ENCODE peak calls at places on chromosomes 2 and 18, in seven cellular contexts. W is Peyer's patch, V is heart left ventricle, K is tibial nerve, N is A549, R is prostate gland, G is esophagus squamous epithelium. A is an unnamed sample.

GRCh38 chr18:61946449-61946848 is 53.6 kb upstream of the RNF152 start:
- DNase-seq in W (no peak), K (no peak), G (no peak), N (no peak), V (no peak), R (no peak), A (no peak)

GRCh38 chr18:27871731-27872130 is 305.2 kb downstream of the CDH2 start:
- DNase-seq in V (no peak), N (no peak), G (no peak), R (no peak), K (no peak), W (no peak), A (no peak)

GRCh38 chr18:48996901-48997463 is 46.2 kb upstream of the SMAD7 start:
- DNase-seq in K (no peak), W (no peak), R (no peak), G (no peak), V (no peak), N (peak; percentile 91), A (no peak)

GRCh38 chr2:95057535-95058453 is 32.3 kb downstream of the MAL start:
- DNase-seq in K (no peak), R (no peak), V (no peak), N (no peak), W (no peak), G (no peak), A (no peak)

GRCh38 chr2:237596518-237596855 is 6.0 kb upstream of the RAB17 start:
- DNase-seq in G (no peak), K (no peak), V (no peak), R (no peak), W (no peak), N (no peak), A (no peak)

GRCh38 chr2:85326406-85326945 is 1.3 kb downstream of the TGOLN2 start:
- DNase-seq in R (no peak), W (peak; percentile 50), K (no peak), N (no peak), G (no peak), V (peak; percentile 38), A (no peak)

GRCh38 chr18:56799756-56800155 is 148.6 kb downstream of the WDR7 start:
- DNase-seq in K (no peak), G (no peak), N (no peak), R (no peak), W (no peak), V (no peak), A (no peak)

GRCh38 chr2:120765031-120765910 is 29.6 kb downstream of the GLI2 start:
- DNase-seq in K (no peak), V (no peak), G (no peak), N (no peak), W (no peak), R (no peak), A (no peak)

GRCh38 chr18:36735130-36735529 is 93.7 kb downstream of the TPGS2 start:
- DNase-seq in K (no peak), W (peak; percentile 18), N (no peak), R (no peak), G (no peak), V (no peak), A (no peak)

GRCh38 chr2:240220371-240220770 is 79.9 kb upstream of the OTOS start:
- DNase-seq in G (no peak), N (peak; percentile 43), V (no peak), K (no peak), R (no peak), W (no peak), A (peak; percentile 31)

GRCh38 chr2:178553047-178553446 is 72.8 kb downstream of the PLEKHA3 start:
- DNase-seq in V (no peak), R (no peak), N (peak; percentile 23), K (no peak), G (no peak), W (no peak), A (no peak)

GRCh38 chr2:229087843-229088520 is 183.1 kb downstream of the PID1 start:
- DNase-seq in G (no peak), V (no peak), W (no peak), N (no peak), K (no peak), R (no peak), A (no peak)

GRCh38 chr2:229084467-229084866 is 186.6 kb downstream of the PID1 start:
- DNase-seq in W (no peak), K (no peak), N (no peak), V (no peak), R (no peak), G (no peak), A (peak; percentile 25)

GRCh38 chr2:229083606-229084349 is 187.3 kb downstream of the PID1 start:
- DNase-seq in W (no peak), R (no peak), G (no peak), N (no peak), K (no peak), V (peak; percentile 17), A (no peak)

GRCh38 chr2:229087229-229087628 is 183.9 kb downstream of the PID1 start:
- DNase-seq in V (no peak), N (no peak), R (no peak), K (no peak), G (no peak), W (no peak), A (no peak)

GRCh38 chr2:229085439-229085838 is 185.6 kb downstream of the PID1 start:
- DNase-seq in K (no peak), N (no peak), R (no peak), V (no peak), W (no peak), G (no peak), A (no peak)
- TF ChIP-seq POLR2A in K (no peak), N (no peak), R (no peak), V (no peak), W (no peak), G (no peak), A (no peak)

GRCh38 chr2:127726158-127726880 is 25.0 kb downstream of the SFT2D3 start:
- DNase-seq in G (no peak), R (no peak), V (no peak), W (no peak), N (no peak), K (no peak), A (no peak)

GRCh38 chr2:127721311-127721977 is 20.1 kb downstream of the SFT2D3 start:
- DNase-seq in V (no peak), N (no peak), G (no peak), K (no peak), R (no peak), W (no peak), A (no peak)

GRCh38 chr2:127719301-127720218 is 18.3 kb downstream of the SFT2D3 start:
- DNase-seq in R (no peak), N (no peak), W (no peak), V (no peak), K (no peak), G (no peak), A (no peak)

GRCh38 chr2:127721978-127722355 is 20.7 kb downstream of the SFT2D3 start:
- DNase-seq in G (no peak), N (no peak), K (no peak), R (no peak), W (no peak), V (no peak), A (no peak)

DNA sequence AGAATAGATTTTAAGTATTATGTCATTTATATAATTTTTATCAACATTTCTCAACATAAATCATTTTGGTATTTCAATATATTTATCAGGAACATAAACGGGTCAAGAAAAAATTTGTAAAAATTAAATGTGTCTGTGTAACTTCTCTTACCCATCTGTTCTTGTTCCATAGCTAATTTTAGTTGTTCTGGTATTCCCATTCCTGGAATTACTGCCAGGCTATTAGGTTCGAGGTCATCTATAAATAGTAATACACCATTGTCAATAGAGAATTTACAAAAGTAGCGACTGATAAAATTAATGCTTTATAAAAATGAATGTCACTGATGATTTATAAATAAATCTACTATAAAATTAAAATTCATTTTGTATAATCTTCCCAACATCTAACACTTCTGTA is 21.5 kb downstream of the SFT2D3 start:
- DNase-seq in G (no peak), W (no peak), K (no peak), V (no peak), R (no peak), N (no peak), A (no peak)
- TF ChIP-seq CTCF in G (no peak), W (no peak), K (no peak), V (no peak), R (no peak), N (no peak), A (no peak)

GRCh38 chr2:9085353-9085752 is 81.9 kb upstream of the MBOAT2 start:
- DNase-seq in R (no peak), N (no peak), V (no peak), W (no peak), K (no peak), G (no peak), A (no peak)
- TF ChIP-seq POLR2A in R (no peak), N (no peak), V (no peak), W (no peak), K (no peak), G (no peak), A (no peak)

DNA sequence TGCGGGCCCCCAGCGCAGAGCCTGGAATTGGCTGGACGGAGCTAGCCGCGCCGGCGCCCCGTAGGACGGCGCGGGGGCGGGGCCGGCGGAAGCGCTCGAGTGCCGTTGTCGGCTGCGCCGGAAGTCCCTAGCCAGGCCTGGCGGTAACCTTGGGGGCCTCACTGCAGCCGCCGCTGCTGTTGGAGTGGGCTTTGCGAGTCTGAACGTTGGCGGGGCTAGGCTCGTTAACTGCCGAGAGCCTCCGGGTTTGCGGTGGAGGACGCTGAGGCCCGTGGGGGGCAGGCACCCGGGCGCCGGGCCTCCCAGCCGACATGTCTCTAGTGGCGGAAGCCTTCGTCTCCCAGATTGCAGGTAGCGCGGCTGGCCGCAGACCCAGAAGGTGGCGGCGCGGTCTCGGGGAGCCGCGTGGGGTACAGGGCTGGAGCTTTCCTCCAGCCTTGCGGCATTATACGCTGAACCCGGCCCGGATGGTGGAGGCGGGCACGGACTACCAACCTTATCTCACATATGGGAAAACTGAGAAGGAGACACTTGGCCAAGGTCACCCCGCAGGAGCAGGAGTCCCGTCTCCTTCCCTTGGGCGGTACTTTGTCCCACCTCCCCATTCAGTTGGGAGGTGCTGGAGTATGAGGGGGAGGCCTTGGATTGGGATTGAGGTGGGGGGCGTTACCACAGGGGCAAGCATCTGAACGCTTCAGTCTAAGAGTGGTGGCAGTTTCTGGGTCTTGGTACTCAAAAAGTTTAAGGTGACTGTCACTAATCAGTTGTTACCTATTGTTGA is at the start of gene MTX2:
- DNase-seq in K (peak; percentile 19), V (peak; percentile 78), R (peak; percentile 51), N (peak; percentile 83), G (no peak), W (peak; percentile 58), A (peak; percentile 25)
- TF ChIP-seq CTCF in K (no peak), V (no peak), R (peak; percentile 45), N (no peak), G (peak; percentile 34), W (peak; percentile 42), A (no peak)

GRCh38 chr2:233012301-233012971 is 620 bp downstream of the NGEF start:
- DNase-seq in W (no peak), V (no peak), R (no peak), K (no peak), N (no peak), G (no peak), A (peak; percentile 73)
- TF ChIP-seq POLR2A in W (peak; percentile 23), V (no peak), R (no peak), K (no peak), N (no peak), G (no peak), A (no peak)

GRCh38 chr2:28381225-28382180 is 11.2 kb upstream of the FOSL2 start:
- DNase-seq in W (no peak), G (no peak), K (no peak), R (no peak), N (no peak), V (no peak), A (no peak)
- TF ChIP-seq CTCF in W (no peak), G (no peak), K (no peak), R (no peak), N (no peak), V (no peak), A (no peak)

GRCh38 chr2:218406209-218406948 is 6.7 kb downstream of the CTDSP1 start:
- DNase-seq in W (peak; percentile 94), N (peak; percentile 94), V (peak; percentile 98), R (peak; percentile 96), G (peak; percentile 95), K (peak; percentile 89), A (peak; percentile 94)
- TF ChIP-seq POLR2A in W (no peak), N (no peak), V (peak; percentile 39), R (peak; percentile 11), G (no peak), K (peak; percentile 33), A (no peak)